ENCODE peak calls at places on chromosomes 13 and 19, in ten cellular contexts. T, F, S, B, P, C, M, K, V and O are unnamed samples.

GRCh38 chr13:24460256-24460655 is 52.3 kb downstream of the PARP4 start:
- DNase-seq in T (no peak), F (no peak), S (no peak), B (no peak), P (no peak), C (no peak), M (no peak), K (no peak), V (no peak), O (no peak)

GRCh38 chr13:109998030-109998429 is 211.6 kb upstream of the IRS2 start:
- DNase-seq in T (no peak), F (no peak), S (no peak), B (no peak), P (no peak), C (no peak), M (no peak), K (no peak), V (no peak), O (no peak)

GRCh38 chr13:99442273-99442895 is 58.9 kb upstream of the TM9SF2 start:
- DNase-seq in T (peak), F (no peak), S (no peak), B (no peak), P (no peak), C (peak), M (no peak), K (no peak), V (peak), O (no peak)

GRCh38 chr19:21468791-21469190 is 36.6 kb upstream of the ZNF429 start:
- DNase-seq in T (no peak), F (no peak), S (no peak), B (no peak), P (no peak), C (peak), M (no peak), K (no peak), V (no peak), O (no peak)

GRCh38 chr13:51760592-51760991 is 43.4 kb downstream of the DHRS12 start:
- DNase-seq in T (no peak), F (peak), S (no peak), B (no peak), P (no peak), C (no peak), M (no peak), K (no peak), V (no peak), O (no peak)

GRCh38 chr13:52784591-52785340 is 45.1 kb upstream of the CNMD start:
- DNase-seq in T (no peak), F (no peak), S (no peak), B (no peak), P (no peak), C (no peak), M (no peak), K (no peak), V (no peak), O (no peak)

GRCh38 chr19:35828694-35829301 is 16.2 kb upstream of the PRODH2 start:
- DNase-seq in T (peak), F (no peak), S (peak), B (no peak), P (peak), C (peak), M (peak), K (no peak), V (no peak), O (no peak)

GRCh38 chr13:99356216-99357089 is 49.3 kb upstream of the GPR183 start:
- DNase-seq in T (peak), F (peak), S (peak), B (peak), P (no peak), C (no peak), M (peak), K (no peak), V (no peak), O (no peak)

GRCh38 chr19:39996218-39996810 is 546 bp upstream of the ZNF546 start:
- DNase-seq in T (peak), F (peak), S (peak), B (no peak), P (no peak), C (no peak), M (no peak), K (no peak), V (peak), O (no peak)

GRCh38 chr13:110616103-110617101 is 1.1 kb downstream of the NAXD start:
- DNase-seq in T (peak), F (peak), S (peak), B (peak), P (no peak), C (peak), M (peak), K (peak), V (peak), O (no peak)

GRCh38 chr13:112453874-112454647 is 77.9 kb downstream of the SPACA7 start:
- DNase-seq in T (no peak), F (no peak), S (no peak), B (peak), P (no peak), C (peak), M (no peak), K (peak), V (no peak), O (no peak)

GRCh38 chr13:93603043-93603442 is 376.4 kb downstream of the GPC6 start:
- DNase-seq in T (no peak), F (peak), S (no peak), B (no peak), P (no peak), C (no peak), M (no peak), K (no peak), V (no peak), O (no peak)

GRCh38 chr19:35468637-35469036 is 20.6 kb downstream of the FFAR2 start:
- DNase-seq in T (peak), F (no peak), S (peak), B (no peak), P (peak), C (peak), M (peak), K (peak), V (peak), O (no peak)

GRCh38 chr13:52862358-52863206 is 14.1 kb upstream of the PCDH8 start:
- DNase-seq in T (peak), F (no peak), S (no peak), B (no peak), P (no peak), C (peak), M (no peak), K (no peak), V (peak), O (no peak)

GRCh38 chr13:21344662-21345176 is 114.4 kb downstream of the ZDHHC20 start:
- DNase-seq in T (peak), F (no peak), S (no peak), B (no peak), P (no peak), C (no peak), M (no peak), K (no peak), V (no peak), O (no peak)

GRCh38 chr19:30136591-30136990 is 194.6 kb downstream of the URI1 start:
- DNase-seq in T (no peak), F (no peak), S (no peak), B (no peak), P (no peak), C (no peak), M (no peak), K (no peak), V (no peak), O (no peak)

GRCh38 chr13:48165727-48166126 is 67.3 kb upstream of the ITM2B start:
- DNase-seq in T (no peak), F (no peak), S (no peak), B (no peak), P (no peak), C (no peak), M (no peak), K (no peak), V (no peak), O (no peak)

GRCh38 chr13:94537740-94538630 is 58.0 kb downstream of the TGDS start:
- DNase-seq in T (no peak), F (no peak), S (no peak), B (no peak), P (no peak), C (no peak), M (no peak), K (no peak), V (no peak), O (no peak)

GRCh38 chr19:46009530-46010510 is 13.0 kb downstream of the PGLYRP1 start:
- DNase-seq in T (peak), F (peak), S (peak), B (peak), P (peak), C (peak), M (peak), K (peak), V (peak), O (no peak)

GRCh38 chr19:42386974-42387707 is 3.0 kb downstream of the CNFN start:
- DNase-seq in T (peak), F (peak), S (peak), B (peak), P (peak), C (peak), M (peak), K (peak), V (peak), O (no peak)

GRCh38 chr13:31174018-31174417 is 12.3 kb upstream of the HSPH1 start:
- DNase-seq in T (no peak), F (no peak), S (no peak), B (no peak), P (no peak), C (no peak), M (no peak), K (no peak), V (no peak), O (no peak)

GRCh38 chr19:51441410-51442390 is 16.6 kb downstream of the SIGLEC8 start:
- DNase-seq in T (peak), F (peak), S (no peak), B (no peak), P (no peak), C (no peak), M (peak), K (no peak), V (no peak), O (no peak)

GRCh38 chr19:42313096-42313839 is at the start of gene TMEM145:
- DNase-seq in T (peak), F (no peak), S (peak), B (peak), P (no peak), C (peak), M (no peak), K (no peak), V (no peak), O (no peak)

GRCh38 chr19:40525234-40526051 is 51.2 kb upstream of the SHKBP1 start:
- DNase-seq in T (no peak), F (no peak), S (no peak), B (no peak), P (no peak), C (no peak), M (no peak), K (no peak), V (no peak), O (no peak)

GRCh38 chr13:33258437-33259193 is 26.9 kb downstream of the STARD13 start:
- DNase-seq in T (no peak), F (no peak), S (no peak), B (no peak), P (no peak), C (no peak), M (no peak), K (no peak), V (no peak), O (no peak)

GRCh38 chr13:74061939-74062595 is 72.1 kb downstream of the KLF12 start:
- DNase-seq in T (peak), F (no peak), S (peak), B (no peak), P (no peak), C (no peak), M (no peak), K (no peak), V (no peak), O (no peak)

GRCh38 chr13:35157143-35157755 is 215.2 kb downstream of the NBEA start:
- DNase-seq in T (peak), F (no peak), S (no peak), B (no peak), P (no peak), C (peak), M (no peak), K (peak), V (peak), O (no peak)

GRCh38 chr13:100789968-100790367 is 115.4 kb upstream of the TMTC4 start:
- DNase-seq in T (no peak), F (no peak), S (no peak), B (no peak), P (no peak), C (no peak), M (no peak), K (no peak), V (no peak), O (no peak)

GRCh38 chr13:25977216-25977615 is 74.6 kb downstream of the SHISA2 start:
- DNase-seq in T (no peak), F (no peak), S (no peak), B (no peak), P (no peak), C (peak), M (no peak), K (no peak), V (no peak), O (no peak)

GRCh38 chr13:93244918-93245280 is 18.3 kb downstream of the GPC6 start:
- DNase-seq in T (no peak), F (no peak), S (no peak), B (no peak), P (no peak), C (no peak), M (no peak), K (no peak), V (no peak), O (no peak)

GRCh38 chr19:18860725-18861124 is 29.0 kb downstream of the UPF1 start:
- DNase-seq in T (no peak), F (no peak), S (no peak), B (no peak), P (no peak), C (no peak), M (no peak), K (no peak), V (no peak), O (no peak)
- H3K27ac ChIP-seq in T (no peak), F (no peak), S (no peak), B (no peak), P (no peak), C (no peak), M (no peak), K (no peak), V (no peak), O (no peak)

GRCh38 chr13:77430377-77430951 is 103.6 kb upstream of the MYCBP2 start:
- DNase-seq in T (no peak), F (no peak), S (no peak), B (no peak), P (no peak), C (no peak), M (no peak), K (no peak), V (no peak), O (no peak)

GRCh38 chr13:77434289-77434688 is 101.2 kb upstream of the SCEL start:
- DNase-seq in T (no peak), F (no peak), S (no peak), B (no peak), P (no peak), C (no peak), M (no peak), K (no peak), V (no peak), O (no peak)

GRCh38 chr13:77425705-77426104 is 98.8 kb upstream of the MYCBP2 start:
- DNase-seq in T (no peak), F (no peak), S (no peak), B (no peak), P (no peak), C (no peak), M (no peak), K (no peak), V (no peak), O (no peak)

GRCh38 chr13:77431449-77431848 is 104.1 kb upstream of the SCEL start:
- DNase-seq in T (no peak), F (no peak), S (no peak), B (no peak), P (no peak), C (no peak), M (no peak), K (no peak), V (no peak), O (no peak)

DNA sequence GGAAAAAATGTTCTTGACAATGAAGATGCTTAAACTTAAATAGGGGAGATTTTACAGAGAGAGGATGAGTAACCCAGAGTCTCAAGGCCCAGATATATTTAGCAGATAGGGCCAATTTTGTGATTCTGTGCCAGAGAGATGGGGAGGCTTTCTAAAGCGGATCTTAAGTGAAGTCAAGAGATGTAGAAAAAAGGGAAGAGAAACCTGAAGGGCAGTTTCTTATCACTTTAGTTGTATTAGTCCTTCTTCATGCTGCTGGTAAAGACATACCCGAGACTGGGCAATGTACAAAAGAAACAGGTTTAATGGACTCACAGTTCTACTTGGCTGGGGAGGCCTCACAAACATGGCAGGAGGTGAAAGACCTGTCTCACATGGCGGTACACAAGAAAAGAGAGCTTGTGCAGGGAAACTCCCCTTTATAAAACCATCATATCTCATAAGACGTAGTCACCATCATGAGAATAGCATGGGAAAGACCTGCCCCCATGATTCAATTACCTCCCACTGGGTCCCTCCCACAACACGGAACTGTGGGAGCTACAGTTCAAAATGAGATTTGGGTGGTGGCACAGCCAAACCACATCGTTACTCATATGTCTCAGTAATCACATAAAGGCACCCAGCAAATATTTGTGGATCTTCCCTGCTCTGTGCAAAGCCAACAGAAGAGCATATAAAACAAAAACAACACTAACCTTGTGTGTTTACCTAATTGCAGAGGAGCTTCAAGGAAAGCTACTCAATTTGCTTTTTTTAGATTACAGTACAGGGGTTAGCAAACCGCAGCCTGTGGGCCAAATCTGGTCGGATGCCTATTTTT is 102.6 kb upstream of the MYCBP2 start:
- DNase-seq in T (peak), F (no peak), S (no peak), B (no peak), P (no peak), C (no peak), M (no peak), K (no peak), V (no peak), O (no peak)
- H3K27ac ChIP-seq in T (peak), F (no peak), S (no peak), B (no peak), P (no peak), C (no peak), M (no peak), K (no peak), V (no peak), O (no peak)

GRCh38 chr19:13978721-13979191 is 26.4 kb downstream of the DCAF15 start:
- DNase-seq in T (no peak), F (no peak), S (no peak), B (no peak), P (no peak), C (no peak), M (no peak), K (no peak), V (no peak), O (no peak)

GRCh38 chr19:13979224-13979623 is 26.9 kb downstream of the RFX1 start:
- DNase-seq in T (no peak), F (no peak), S (no peak), B (no peak), P (no peak), C (peak), M (no peak), K (no peak), V (no peak), O (no peak)

GRCh38 chr19:13980340-13980739 is 25.8 kb downstream of the RFX1 start:
- DNase-seq in T (no peak), F (no peak), S (no peak), B (no peak), P (no peak), C (no peak), M (no peak), K (no peak), V (no peak), O (no peak)

GRCh38 chr19:13981021-13981420 is 25.1 kb downstream of the RFX1 start:
- DNase-seq in T (no peak), F (no peak), S (no peak), B (no peak), P (no peak), C (no peak), M (no peak), K (no peak), V (no peak), O (no peak)

GRCh38 chr19:13979686-13980085 is 26.4 kb downstream of the RFX1 start:
- DNase-seq in T (no peak), F (no peak), S (no peak), B (no peak), P (no peak), C (no peak), M (no peak), K (no peak), V (no peak), O (no peak)
- H3K27ac ChIP-seq in T (no peak), F (no peak), S (no peak), B (no peak), P (peak), C (no peak), M (no peak), K (no peak), V (no peak), O (peak)

DNA sequence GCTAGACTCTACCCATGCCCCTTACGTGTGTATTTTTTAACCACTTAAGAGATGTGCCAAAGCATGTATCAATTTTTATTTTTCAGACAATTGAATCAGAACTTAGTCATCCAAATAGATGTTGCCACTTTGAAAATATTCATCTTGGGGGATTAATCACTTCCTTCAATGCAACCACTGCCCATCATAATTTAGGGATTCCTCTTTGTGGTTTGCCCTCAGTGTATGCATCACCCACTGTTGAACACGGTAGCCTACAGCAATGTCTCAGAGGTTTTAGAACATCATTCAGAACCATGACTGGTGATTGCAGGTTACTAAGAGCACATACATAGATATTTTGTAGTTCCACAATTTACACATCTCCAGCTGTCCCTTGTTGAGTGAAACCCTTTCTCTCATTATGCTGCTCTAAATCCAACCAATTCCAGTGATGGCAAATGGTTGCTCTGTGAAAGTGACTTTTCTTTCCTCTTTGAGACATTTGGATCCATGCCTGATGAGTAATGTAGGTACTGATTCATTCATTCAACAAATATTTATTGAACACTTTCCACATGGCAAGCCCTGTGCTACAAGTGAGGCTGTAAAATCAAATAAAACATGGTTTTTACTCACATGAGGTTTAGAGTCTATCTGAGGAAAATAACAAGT is 60.6 kb upstream of the SERP2 start:
- DNase-seq in T (no peak), F (peak), S (no peak), B (no peak), P (no peak), C (no peak), M (no peak), K (no peak), V (peak), O (no peak)
- H3K27ac ChIP-seq in T (no peak), F (peak), S (no peak), B (no peak), P (no peak), C (no peak), M (no peak), K (no peak), V (peak), O (peak)

DNA sequence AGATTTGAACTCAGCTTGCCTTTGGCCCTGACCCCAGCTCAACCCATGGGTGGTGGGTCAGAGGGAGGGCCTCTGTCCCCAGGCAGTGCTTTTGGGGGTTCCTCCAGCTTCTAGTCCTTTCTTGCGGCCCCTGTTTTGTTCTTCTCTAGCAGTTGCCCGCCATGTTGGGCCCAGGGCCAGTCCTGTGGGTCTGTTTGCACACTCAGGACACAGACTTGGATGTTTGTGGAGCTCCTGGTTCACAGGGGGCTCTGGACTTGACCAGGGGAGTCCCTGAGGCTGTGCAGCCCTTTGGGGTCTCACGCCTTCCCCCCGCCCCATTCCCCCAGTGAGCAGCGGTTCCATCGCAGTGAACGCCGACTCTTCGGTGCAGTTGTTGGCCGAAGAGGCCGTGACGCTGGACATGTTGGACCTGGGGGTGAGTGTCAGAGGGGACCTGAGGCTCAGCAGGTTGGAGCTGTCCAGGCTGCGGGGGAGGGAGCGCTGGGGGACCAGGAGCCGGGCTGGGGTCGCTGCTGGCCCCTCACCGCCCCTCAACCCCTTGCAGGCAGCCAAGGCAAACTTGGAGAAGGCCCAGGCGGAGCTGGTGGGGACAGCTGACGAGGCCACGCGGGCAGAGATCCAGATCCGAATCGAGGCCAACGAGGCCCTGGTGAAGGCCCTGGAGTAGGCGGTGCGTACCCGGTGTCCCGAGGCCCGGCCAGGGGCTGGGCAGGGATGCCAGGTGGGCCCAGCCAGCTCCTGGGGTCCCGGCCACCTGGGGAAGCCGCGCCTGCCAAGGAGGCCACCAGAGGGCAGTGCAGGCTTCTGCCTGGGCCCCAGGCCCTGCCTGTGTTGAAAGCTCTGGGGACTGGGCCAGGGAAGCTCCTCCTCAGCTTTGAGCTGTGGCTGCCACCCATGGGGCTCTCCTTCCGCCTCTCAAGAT is 2.5 kb downstream of the ATP5F1D start:
- DNase-seq in T (peak), F (peak), S (peak), B (peak), P (peak), C (peak), M (peak), K (peak), V (no peak), O (no peak)
- H3K27ac ChIP-seq in T (peak), F (peak), S (peak), B (peak), P (peak), C (no peak), M (no peak), K (peak), V (peak), O (peak)